ENCODE peak calls at places on chromosome 22, in five cellular contexts. J is body of pancreas; Q is GM18507; O is A549; G is stimulated activated CD8-positive, alpha-beta memory T cell treated with anti-CD3 and anti-CD28 coated beads, Interleukin-4, amount 100 ng/mL, for 1 hour. R is an unnamed sample.

GRCh38 chr22:20805972-20806471 is 32.1 kb downstream of the SERPIND1 start:
- DNase-seq in J (no peak), Q (no peak), O (no peak), G (no peak), R (no peak)

GRCh38 chr22:46878549-46878948 is 116.1 kb downstream of the TBC1D22A start:
- DNase-seq in J (no peak), Q (no peak), O (no peak), G (no peak), R (no peak)

GRCh38 chr22:50186789-50187523 is 1.2 kb downstream of the TRABD start:
- DNase-seq in J (no peak), Q (no peak), O (no peak), G (no peak), R (no peak)

GRCh38 chr22:19991395-19991644 is 25.3 kb downstream of the ARVCF start:
- DNase-seq in J (no peak), Q (no peak), O (no peak), G (no peak), R (no peak)

GRCh38 chr22:45878051-45878764 is 98.8 kb downstream of the WNT7B start:
- DNase-seq in J (no peak), Q (no peak), O (no peak), G (no peak), R (no peak)

GRCh38 chr22:41576877-41577276 is 12.8 kb downstream of the PMM1 start:
- DNase-seq in J (peak), Q (no peak), O (peak), G (no peak), R (peak)

GRCh38 chr22:48746789-48747425 is 1080.8 kb downstream of the BRD1 start:
- DNase-seq in J (no peak), Q (no peak), O (no peak), G (no peak), R (no peak)

GRCh38 chr22:26658161-26658560 is 773 bp downstream of the MIAT start:
- DNase-seq in J (no peak), Q (no peak), O (no peak), G (no peak), R (no peak)

GRCh38 chr22:48704335-48704734 is 1123.3 kb downstream of the BRD1 start:
- DNase-seq in J (no peak), Q (no peak), O (no peak), G (no peak), R (no peak)

GRCh38 chr22:30029512-30029911 is 50.8 kb upstream of the HORMAD2 start:
- DNase-seq in J (no peak), Q (no peak), O (no peak), G (no peak), R (no peak)

GRCh38 chr22:18091916-18092526 is 14.2 kb downstream of the PEX26 start:
- DNase-seq in J (peak), Q (no peak), O (peak), G (no peak), R (peak)

GRCh38 chr22:25702046-25702445 is 39.9 kb upstream of the MYO18B start:
- DNase-seq in J (no peak), Q (no peak), O (no peak), G (no peak), R (peak)

GRCh38 chr22:31616315-31616980 is 45.6 kb downstream of the PISD start:
- DNase-seq in J (no peak), Q (no peak), O (no peak), G (no peak), R (no peak)